ENCODE peak calls at places on chromosomes 3 and 15, in four cellular contexts. O, P, W and S are unnamed samples.

GRCh38 chr3:69329897-69330296 is 56.0 kb downstream of the FRMD4B start:
- DNase-seq in O (no peak), P (peak), W (peak), S (no peak)

GRCh38 chr3:106088270-106088669 is 219.5 kb upstream of the CBLB start:
- DNase-seq in W (no peak), P (no peak), O (no peak), S (no peak)

GRCh38 chr15:45714501-45715488 is 80.0 kb downstream of the SQOR start:
- DNase-seq in P (no peak), W (peak), O (peak), S (peak)

GRCh38 chr15:79953951-79954444 is 17.0 kb downstream of the BCL2A1 start:
- DNase-seq in P (no peak), W (peak), O (no peak), S (no peak)

GRCh38 chr15:89912145-89912673 is 543 bp downstream of the ARPIN start:
- DNase-seq in W (peak), P (no peak), O (no peak), S (no peak)

GRCh38 chr3:146125946-146126345 is 35.0 kb downstream of the PLOD2 start:
- DNase-seq in O (no peak), P (peak), W (no peak), S (no peak)

GRCh38 chr3:117844676-117845075 is 1135.1 kb downstream of the TUSC7 start:
- DNase-seq in W (no peak), P (peak), O (no peak), S (no peak)

GRCh38 chr3:162729686-162730085 is 1233.1 kb downstream of the OTOL1 start:
- DNase-seq in P (peak), O (no peak), W (no peak), S (no peak)

GRCh38 chr3:117105650-117106049 is 396.1 kb downstream of the TUSC7 start:
- DNase-seq in P (no peak), W (no peak), O (no peak), S (no peak)

GRCh38 chr15:26355671-26356070 is 417.2 kb downstream of the GABRB3 start:
- DNase-seq in O (no peak), P (no peak), W (no peak), S (no peak)

GRCh38 chr3:49563040-49563578 is 8.8 kb downstream of the BSN start:
- DNase-seq in P (no peak), W (no peak), O (no peak), S (no peak)

GRCh38 chr15:90563460-90563859 is 33.7 kb downstream of the CRTC3 start:
- DNase-seq in W (no peak), P (no peak), O (no peak), S (no peak)

GRCh38 chr3:80688814-80689213 is 921.0 kb upstream of the ROBO1 start:
- DNase-seq in W (peak), O (peak), P (no peak), S (no peak)

GRCh38 chr3:51967384-51968174 is at the start of gene PCBP4:
- DNase-seq in O (peak), W (peak), P (peak), S (no peak)

GRCh38 chr3:133437391-133438093 is 37.7 kb downstream of the BFSP2 start:
- DNase-seq in W (peak), O (no peak), P (no peak), S (no peak)

GRCh38 chr15:56019060-56019793 is 25.8 kb upstream of the NEDD4 start:
- DNase-seq in W (no peak), O (no peak), P (no peak), S (no peak)

GRCh38 chr3:86109434-86109833 is 881.5 kb downstream of the VGLL3 start:
- DNase-seq in O (no peak), P (no peak), W (no peak), S (no peak)

GRCh38 chr3:127262533-127262932 is 25.3 kb downstream of the PRR20G start:
- DNase-seq in W (no peak), O (no peak), P (no peak), S (no peak)

GRCh38 chr3:128242818-128243601 is 89.7 kb downstream of the EEFSEC start:
- DNase-seq in P (no peak), O (no peak), W (peak), S (no peak)

GRCh38 chr3:46517016-46517770 is 19.4 kb downstream of the RTP3 start:
- DNase-seq in W (peak), O (no peak), P (peak), S (no peak)

GRCh38 chr3:123084192-123084591 is 17.4 kb downstream of the PDIA5 start:
- DNase-seq in W (peak), P (no peak), O (no peak), S (no peak)

GRCh38 chr15:62656071-62656470 is 386.5 kb upstream of the TPM1 start:
- DNase-seq in O (no peak), P (no peak), W (no peak), S (no peak)

GRCh38 chr3:46935168-46935858 is 41.2 kb downstream of the CCDC12 start:
- DNase-seq in O (peak), W (peak), P (peak), S (no peak)

GRCh38 chr15:99249270-99249817 is at the start of gene TTC23:
- DNase-seq in O (peak), P (peak), W (peak), S (no peak)

GRCh38 chr3:14524920-14525660 is 15.1 kb downstream of the GRIP2 start:
- DNase-seq in O (no peak), P (no peak), W (no peak), S (no peak)

GRCh38 chr3:98701276-98701675 is 61.9 kb upstream of the ST3GAL6 start:
- DNase-seq in W (no peak), P (no peak), O (no peak), S (peak)

GRCh38 chr3:77147836-77148578 is 108.1 kb downstream of the ROBO2 start:
- DNase-seq in P (no peak), W (no peak), O (no peak), S (no peak)

GRCh38 chr15:72538931-72539330 is 64.8 kb downstream of the ARIH1 start:
- DNase-seq in P (peak), O (no peak), W (no peak), S (no peak)

GRCh38 chr3:52259035-52259434 is 13.5 kb downstream of the PPM1M start:
- DNase-seq in W (peak), P (no peak), O (no peak), S (no peak)

GRCh38 chr3:45110185-45110833 is 35.9 kb downstream of the CDCP1 start:
- DNase-seq in P (peak), O (peak), W (no peak), S (peak)

GRCh38 chr3:126994661-126995161 is 11.8 kb downstream of the PLXNA1 start:
- DNase-seq in O (no peak), W (no peak), P (no peak), S (no peak)

GRCh38 chr3:13764161-13764560 is 115.7 kb downstream of the WNT7A start:
- DNase-seq in O (no peak), W (no peak), P (no peak), S (no peak)

GRCh38 chr3:127786358-127787070 is 35.8 kb downstream of the MGLL start:
- DNase-seq in O (peak), P (no peak), W (no peak), S (no peak)

GRCh38 chr3:77577264-77577663 is 537.4 kb downstream of the ROBO2 start:
- DNase-seq in P (no peak), O (no peak), W (no peak), S (no peak)

GRCh38 chr15:41417812-41418211 is 917 bp downstream of the RTF1 start:
- DNase-seq in O (no peak), P (no peak), W (no peak), S (peak)

GRCh38 chr15:25402342-25402741 is 36.5 kb downstream of the UBE3A start:
- DNase-seq in P (no peak), W (no peak), O (no peak), S (no peak)

GRCh38 chr3:126134219-126134975 is 46.0 kb downstream of the ALDH1L1 start:
- DNase-seq in P (no peak), W (peak), O (peak), S (peak)